ENCODE peak calls at places on chromosomes 2 and 18, in eight cellular contexts. F is spleen, Q is dorsolateral prefrontal cortex, E is astrocyte, R is stomach, N is left ventricle myocardium inferior, Y is hepatocyte, T is neural progenitor cell. U is an unnamed sample.

GRCh38 chr2:61670591-61671503 is 132.7 kb upstream of the XPO1 start:
- DNase-seq in R (peak), E (peak), N (peak), T (no peak), Y (peak), F (no peak), Q (peak), U (no peak)

GRCh38 chr18:26457611-26458350 is 90.6 kb downstream of the KCTD1 start:
- DNase-seq in N (no peak), E (no peak), F (no peak), Y (no peak), T (peak), R (no peak), Q (peak), U (no peak)

GRCh38 chr2:170742896-170743529 is 27.2 kb upstream of the ERICH2 start:
- DNase-seq in R (no peak), N (no peak), Y (no peak), F (no peak), T (no peak), Q (no peak), E (peak), U (no peak)

GRCh38 chr2:240112914-240113690 is 23.0 kb downstream of the COPS9 start:
- DNase-seq in R (no peak), F (no peak), E (no peak), Y (no peak), Q (no peak), N (no peak), T (peak), U (no peak)

GRCh38 chr18:48442761-48443160 is 33.6 kb upstream of the ZBTB7C start:
- DNase-seq in T (no peak), Y (no peak), N (no peak), Q (no peak), R (no peak), E (no peak), F (no peak), U (no peak)

GRCh38 chr2:135839713-135840112 is 2.7 kb upstream of the LCT start:
- DNase-seq in T (no peak), R (no peak), F (no peak), E (peak), Q (no peak), N (no peak), Y (no peak), U (no peak)

GRCh38 chr2:149451417-149452165 is 121.2 kb downstream of the LYPD6 start:
- DNase-seq in N (no peak), T (no peak), R (no peak), F (no peak), Q (no peak), Y (no peak), E (no peak), U (no peak)

GRCh38 chr2:230721712-230722111 is 9.1 kb downstream of the CAB39 start:
- DNase-seq in N (no peak), T (no peak), Q (no peak), E (peak), Y (no peak), F (no peak), R (no peak), U (no peak)

GRCh38 chr2:118864207-118864606 is 16.8 kb upstream of the EN1 start:
- DNase-seq in N (no peak), F (no peak), R (no peak), Q (no peak), Y (no peak), T (no peak), E (no peak), U (no peak)

DNA sequence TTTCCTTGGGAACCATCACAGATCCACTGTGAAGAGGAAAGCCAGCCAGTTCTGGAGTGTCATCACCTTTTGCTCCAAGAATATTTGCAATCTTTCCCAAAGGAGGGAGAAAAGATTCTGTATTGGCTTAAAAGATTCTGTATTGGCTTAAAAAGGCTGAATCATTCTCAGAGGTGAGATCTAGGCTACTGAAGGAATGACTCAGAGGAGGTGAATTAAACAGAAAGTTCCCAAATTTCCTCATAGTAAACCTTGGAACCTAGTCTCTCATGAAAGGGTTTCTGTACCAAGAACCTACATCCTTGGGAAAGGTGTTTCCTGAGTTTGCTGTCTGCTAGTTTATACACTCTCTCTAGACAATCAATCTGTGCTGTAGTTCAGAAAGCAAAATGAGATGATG is 34.1 kb upstream of the GRB14 start:
- DNase-seq in Y (no peak), T (no peak), Q (no peak), F (no peak), R (no peak), E (peak), N (no peak), U (no peak)
- H3K27ac ChIP-seq in Y (no peak), T (no peak), Q (no peak), F (no peak), R (no peak), E (no peak), N (no peak), U (no peak)

GRCh38 chr2:226185613-226186211 is 613.9 kb downstream of the IRS1 start:
- DNase-seq in Y (no peak), Q (no peak), N (no peak), T (peak), R (no peak), E (peak), F (no peak), U (no peak)
- H3K4me3 ChIP-seq in Y (no peak), Q (no peak), N (no peak), T (no peak), R (no peak), E (peak), F (no peak), U (no peak)

GRCh38 chr2:43131051-43131889 is 95.1 kb downstream of the ZFP36L2 start:
- DNase-seq in Q (peak), T (peak), R (peak), Y (peak), E (peak), N (peak), F (peak), U (peak)
- TF ChIP-seq CTCF in Q (peak), T (peak), R (no peak), Y (peak), E (no peak), N (peak), F (peak), U (peak)

DNA sequence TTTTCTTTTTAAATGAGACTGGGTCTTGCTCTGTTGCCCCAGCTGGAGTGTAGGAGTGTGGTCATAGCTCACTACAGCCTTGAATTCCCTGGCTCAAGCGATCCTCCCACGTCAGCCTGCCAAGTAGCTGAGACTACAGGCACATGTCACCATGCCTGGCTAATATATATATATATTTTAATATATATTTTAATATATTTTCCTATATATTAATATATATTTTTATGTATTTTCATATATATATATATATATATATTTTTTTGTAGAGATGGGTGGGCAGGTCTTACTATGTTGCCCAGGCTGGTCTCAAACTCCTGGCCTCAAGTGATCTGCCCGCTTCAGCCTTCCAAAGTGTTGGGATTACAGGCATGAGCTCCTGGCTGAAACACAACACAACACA is 144.5 kb upstream of the GATA6 start:
- DNase-seq in Y (no peak), N (no peak), T (no peak), E (no peak), F (no peak), Q (no peak), R (no peak), U (no peak)
- H3K27ac ChIP-seq in Y (no peak), N (no peak), T (no peak), E (no peak), F (no peak), Q (no peak), R (no peak), U (no peak)

DNA sequence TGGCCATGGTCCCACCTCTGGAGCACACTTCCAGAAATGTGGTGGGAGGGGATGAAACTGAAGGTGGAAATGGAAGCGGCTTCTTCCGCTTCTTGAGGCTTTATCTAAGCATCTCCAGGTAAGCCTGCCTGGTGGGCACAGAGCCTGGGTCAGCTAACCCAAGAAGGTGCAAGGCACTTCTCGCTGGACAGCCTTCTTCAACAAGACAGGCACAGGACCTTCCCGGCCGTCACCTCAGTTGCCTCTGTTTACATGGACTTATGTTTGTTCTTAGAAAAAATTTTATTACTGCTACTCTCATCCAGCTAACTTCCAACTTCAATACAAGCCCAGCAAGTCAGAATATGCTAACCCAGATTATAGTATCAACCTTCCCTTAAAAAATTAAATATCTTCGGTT is 51.9 kb downstream of the SRD5A2 start:
- DNase-seq in N (no peak), R (no peak), T (no peak), Q (no peak), E (no peak), Y (no peak), F (no peak), U (no peak)
- H3K4me3 ChIP-seq in N (no peak), R (no peak), T (no peak), Q (no peak), E (no peak), Y (no peak), F (no peak), U (no peak)

U was measured in lung.